ENCODE peak calls at places on chromosomes 5 and 9, in eight cellular contexts. D, V, C, F, J, K, R and T are unnamed samples.

GRCh38 chr5:80747922-80748321 is 93.1 kb upstream of the DHFR start:
- DNase-seq in F (no peak), D (no peak), J (no peak), C (no peak), R (no peak), K (no peak), V (no peak), T (no peak)

GRCh38 chr5:67164856-67165523 is 31.6 kb downstream of the CD180 start:
- DNase-seq in R (no peak), K (no peak), V (no peak), F (no peak), D (no peak), J (peak; percentile 75), C (no peak), T (no peak)

GRCh38 chr5:68432682-68433081 is 217.1 kb downstream of the PIK3R1 start:
- DNase-seq in D (peak; percentile 38), K (no peak), R (no peak), V (no peak), F (no peak), C (no peak), J (no peak), T (no peak)

GRCh38 chr9:89177021-89177400 is 1.6 kb downstream of the SHC3 start:
- DNase-seq in D (no peak), R (no peak), V (no peak), C (no peak), F (no peak), J (no peak), K (peak; percentile 73), T (no peak)

GRCh38 chr5:6766558-6767191 is 53.4 kb downstream of the TENT4A start:
- DNase-seq in K (peak; percentile 55), D (peak; percentile 96), R (peak; percentile 59), C (no peak), F (peak; percentile 47), J (peak; percentile 85), V (peak; percentile 29), T (peak; percentile 97)

GRCh38 chr9:95399261-95399660 is 81.8 kb upstream of the FANCC start:
- DNase-seq in C (no peak), J (no peak), R (no peak), V (no peak), D (no peak), F (no peak), K (no peak), T (no peak)

GRCh38 chr9:69171049-69171448 is 3.0 kb upstream of the TJP2 start:
- DNase-seq in D (peak; percentile 82), C (no peak), R (no peak), F (no peak), J (no peak), V (no peak), K (peak; percentile 38), T (peak; percentile 32)

GRCh38 chr5:52469420-52469819 is 318.3 kb upstream of the ITGA1 start:
- DNase-seq in R (no peak), K (no peak), C (no peak), V (no peak), F (no peak), J (no peak), D (no peak), T (no peak)

GRCh38 chr5:129384736-129385135 is 75.4 kb upstream of the ADAMTS19 start:
- DNase-seq in K (no peak), D (peak; percentile 25), R (no peak), V (no peak), J (no peak), F (no peak), C (no peak), T (no peak)

GRCh38 chr9:33132249-33132772 is 34.8 kb downstream of the B4GALT1 start:
- DNase-seq in K (peak; percentile 65), R (no peak), J (peak; percentile 23), C (no peak), V (peak; percentile 73), D (peak; percentile 84), F (no peak), T (peak; percentile 26)

GRCh38 chr9:33818167-33818831 is 1.3 kb downstream of the UBE2R2 start:
- DNase-seq in V (no peak), K (peak; percentile 2), J (no peak), F (no peak), D (no peak), R (no peak), C (no peak), T (no peak)

GRCh38 chr9:85514256-85514655 is 227.5 kb downstream of the AGTPBP1 start:
- DNase-seq in R (no peak), F (no peak), V (no peak), K (peak; percentile 15), C (no peak), D (peak; percentile 92), J (no peak), T (no peak)

GRCh38 chr9:134720796-134721195 is 79.2 kb downstream of the COL5A1 start:
- DNase-seq in C (no peak), D (no peak), F (no peak), R (no peak), V (no peak), J (no peak), K (no peak), T (no peak)

GRCh38 chr5:55636177-55636576 is 75.9 kb downstream of the SLC38A9 start:
- DNase-seq in C (no peak), R (peak; percentile 47), F (no peak), D (no peak), K (no peak), J (no peak), V (no peak), T (no peak)

GRCh38 chr5:178069909-178070308 is 43.4 kb upstream of the N4BP3 start:
- DNase-seq in D (peak; percentile 61), K (no peak), F (no peak), V (no peak), R (peak; percentile 46), J (peak; percentile 78), C (no peak), T (peak; percentile 41)

GRCh38 chr9:129849901-129850300 is 14.6 kb downstream of the USP20 start:
- DNase-seq in F (no peak), R (no peak), J (no peak), K (peak; percentile 47), C (no peak), D (no peak), V (no peak), T (no peak)

GRCh38 chr5:7629559-7629958 is 221.4 kb downstream of the CFAP90 start:
- DNase-seq in D (no peak), J (no peak), C (no peak), K (no peak), V (no peak), F (no peak), R (no peak), T (no peak)

GRCh38 chr9:92968081-92968480 is 20.8 kb downstream of the FGD3 start:
- DNase-seq in R (no peak), C (no peak), K (no peak), V (no peak), J (peak; percentile 59), F (no peak), D (no peak), T (no peak)

GRCh38 chr5:137938358-137939138 is 49.3 kb downstream of the PKD2L2 start:
- DNase-seq in D (no peak), K (no peak), J (no peak), C (no peak), V (no peak), R (no peak), F (no peak), T (no peak)

GRCh38 chr5:142129447-142129846 is 20.9 kb downstream of the NDFIP1 start:
- DNase-seq in J (no peak), F (no peak), C (no peak), V (no peak), K (no peak), D (no peak), R (no peak), T (no peak)

GRCh38 chr9:98975838-98976237 is 32.1 kb downstream of the COL15A1 start:
- DNase-seq in R (no peak), D (no peak), K (no peak), J (no peak), V (no peak), C (no peak), F (no peak), T (no peak)

GRCh38 chr9:87836951-87837715 is 45.5 kb upstream of the SPATA31E1 start:
- DNase-seq in D (no peak), V (no peak), F (no peak), C (no peak), R (no peak), K (no peak), J (no peak), T (no peak)

GRCh38 chr5:159095218-159095617 is 4.5 kb downstream of the EBF1 start:
- DNase-seq in J (no peak), F (no peak), V (no peak), R (no peak), C (peak; percentile 68), D (no peak), K (no peak), T (no peak)

GRCh38 chr5:40497573-40497972 is 182.1 kb upstream of the PTGER4 start:
- DNase-seq in F (peak; percentile 29), D (no peak), V (no peak), J (no peak), R (no peak), C (no peak), K (peak; percentile 37), T (peak; percentile 50)

GRCh38 chr9:137721479-137721878 is 102.7 kb downstream of the EHMT1 start:
- DNase-seq in K (no peak), R (no peak), V (no peak), D (no peak), C (no peak), J (no peak), F (no peak), T (no peak)

GRCh38 chr9:129398101-129398795 is 220.2 kb upstream of the IER5L start:
- DNase-seq in K (no peak), C (no peak), D (no peak), R (no peak), J (peak; percentile 39), F (no peak), V (no peak), T (no peak)

GRCh38 chr5:14685757-14686156 is 21.2 kb downstream of the OTULIN start:
- DNase-seq in R (peak; percentile 40), D (peak; percentile 51), K (peak; percentile 69), J (peak; percentile 70), V (no peak), C (no peak), F (peak; percentile 69), T (peak; percentile 79)

GRCh38 chr5:55363861-55364260 is 56.1 kb downstream of the MTREX start:
- DNase-seq in J (no peak), V (no peak), C (no peak), K (peak; percentile 42), D (no peak), R (no peak), F (no peak), T (no peak)

GRCh38 chr5:78591227-78591626 is 57.3 kb downstream of the LHFPL2 start:
- DNase-seq in J (no peak), D (peak; percentile 48), C (no peak), R (no peak), V (no peak), K (peak; percentile 74), F (peak; percentile 24), T (no peak)

GRCh38 chr9:97954550-97954989 is 16.6 kb upstream of the HEMGN start:
- DNase-seq in R (peak; percentile 51), F (peak; percentile 46), D (peak; percentile 64), C (no peak), K (peak; percentile 9), V (no peak), J (no peak), T (peak; percentile 33)

GRCh38 chr9:91146391-91147019 is 215.2 kb downstream of the AUH start:
- DNase-seq in V (no peak), D (no peak), F (no peak), K (no peak), C (no peak), R (no peak), J (no peak), T (no peak)

GRCh38 chr5:147407094-147407681 is 102.7 kb downstream of the DPYSL3 start:
- DNase-seq in C (no peak), F (no peak), D (no peak), J (no peak), K (peak; percentile 92), R (no peak), V (peak; percentile 43), T (no peak)

GRCh38 chr5:73994963-73995362 is 369.0 kb downstream of the ARHGEF28 start:
- DNase-seq in F (peak; percentile 74), D (peak; percentile 44), J (no peak), K (no peak), R (no peak), V (no peak), C (no peak), T (no peak)

GRCh38 chr5:2149196-2149541 is 266.4 kb upstream of the IRX4 start:
- DNase-seq in J (peak; percentile 61), D (peak; percentile 83), C (no peak), K (no peak), F (no peak), R (no peak), V (peak; percentile 2), T (peak; percentile 46)